ENCODE peak calls at places on chromosome 16, in eight cellular contexts. G is dorsolateral prefrontal cortex, Q is H54, Y is esophagus muscularis mucosa, R is M059J, D is fibroblast of the aortic adventitia, E is heart right ventricle, T is NCI-H446 treated with DMSO at 0.1 percent for 48 hours. C is an unnamed sample.

GRCh38 chr16:56549744-56550385 is 15.0 kb upstream of the MT4 start:
- DNase-seq in G (no peak), Q (no peak), Y (no peak), R (peak), D (no peak), E (no peak), T (no peak), C (no peak)

GRCh38 chr16:48318630-48319029 is 66.6 kb downstream of the SIAH1 start:
- DNase-seq in G (no peak), Q (no peak), Y (no peak), R (peak), D (peak), E (no peak), T (no peak), C (no peak)

GRCh38 chr16:81610144-81610842 is 165.7 kb downstream of the CMIP start:
- DNase-seq in G (peak), Q (peak), Y (no peak), R (peak), D (peak), E (peak), T (no peak), C (no peak)

GRCh38 chr16:88700636-88701482 is 5.3 kb downstream of the RNF166 start:
- DNase-seq in G (peak), Q (peak), Y (peak), R (peak), D (peak), E (peak), T (no peak), C (peak)

GRCh38 chr16:50696575-50697420 is 3.4 kb downstream of the NOD2 start:
- DNase-seq in G (no peak), Q (peak), Y (peak), R (peak), D (peak), E (peak), T (no peak), C (peak)

GRCh38 chr16:85927938-85928337 is 29.0 kb downstream of the IRF8 start:
- DNase-seq in G (no peak), Q (no peak), Y (no peak), R (no peak), D (no peak), E (no peak), T (no peak), C (no peak)

GRCh38 chr16:87463722-87464690 is 28.8 kb downstream of the ZCCHC14 start:
- DNase-seq in G (no peak), Q (peak), Y (no peak), R (peak), D (no peak), E (no peak), T (no peak), C (no peak)

GRCh38 chr16:15032547-15033308 is 23.1 kb downstream of the NTAN1 start:
- DNase-seq in G (no peak), Q (no peak), Y (no peak), R (peak), D (no peak), E (no peak), T (no peak), C (no peak)

GRCh38 chr16:88923926-88924833 is 52.8 kb downstream of the CBFA2T3 start:
- DNase-seq in G (no peak), Q (no peak), Y (no peak), R (no peak), D (no peak), E (no peak), T (no peak), C (no peak)

GRCh38 chr16:74774223-74775139 is at the start of gene FA2H:
- DNase-seq in G (peak), Q (peak), Y (peak), R (peak), D (no peak), E (peak), T (peak), C (peak)

GRCh38 chr16:66434619-66435430 is 7.7 kb downstream of the BEAN1 start:
- DNase-seq in G (no peak), Q (no peak), Y (no peak), R (no peak), D (no peak), E (no peak), T (no peak), C (no peak)

C was measured in T-helper 22 cell.